ENCODE peak calls at places on chromosomes 16 and 17, in nine cellular contexts. I is MV-4-11; J is ureter; D is stimulated activated CD4-positive, alpha-beta T cell treated with anti-CD3 and anti-CD28 coated beads, Interleukin-4, amount 100 ng/mL, for 4 hours; F is memory B cell; U is bronchial epithelial cell; N is GM10248; L is iris pigment epithelial cell; P is posterior cingulate gyrus. O is an unnamed sample.

GRCh38 chr17:68497885-68498319 is 14.3 kb upstream of the PRKAR1A start:
- DNase-seq in N (peak; percentile 82), J (no peak), L (no peak), P (no peak), F (peak; percentile 68), D (no peak), I (peak; percentile 95), U (no peak), O (no peak)

GRCh38 chr17:42271277-42271922 is 4.8 kb downstream of the STAT5B start:
- DNase-seq in I (no peak), L (no peak), N (no peak), F (no peak), U (no peak), P (no peak), D (no peak), J (no peak), O (no peak)

GRCh38 chr17:68734911-68735310 is 133.7 kb upstream of the FAM20A start:
- DNase-seq in U (no peak), D (no peak), J (no peak), I (no peak), L (no peak), P (no peak), N (no peak), F (no peak), O (no peak)

GRCh38 chr17:14316131-14316854 is 15.4 kb downstream of the HS3ST3B1 start:
- DNase-seq in D (no peak), N (no peak), F (no peak), J (no peak), P (no peak), U (no peak), L (peak; percentile 87), I (peak; percentile 30), O (no peak)

GRCh38 chr16:77920984-77921383 is 101.4 kb upstream of the CLEC3A start:
- DNase-seq in U (no peak), I (no peak), D (no peak), F (no peak), L (no peak), N (no peak), P (no peak), J (no peak), O (no peak)

GRCh38 chr17:10156579-10157488 is 41.6 kb downstream of the GAS7 start:
- DNase-seq in N (peak; percentile 83), L (no peak), D (no peak), I (peak; percentile 99), J (no peak), P (no peak), F (peak; percentile 9), U (no peak), O (peak; percentile 40)

GRCh38 chr17:57045868-57046671 is 39.0 kb upstream of the AKAP1 start:
- DNase-seq in L (no peak), D (peak; percentile 23), N (peak; percentile 67), I (no peak), J (no peak), U (no peak), P (no peak), F (peak; percentile 28), O (peak; percentile 16)

GRCh38 chr17:81290230-81290629 is 4.9 kb downstream of the SLC38A10 start:
- DNase-seq in J (no peak), D (no peak), F (no peak), N (no peak), P (no peak), I (no peak), L (no peak), U (no peak), O (no peak)

GRCh38 chr17:13864551-13864950 is 204.8 kb upstream of the COX10 start:
- DNase-seq in F (no peak), D (no peak), U (peak; percentile 10), P (no peak), I (peak; percentile 87), J (no peak), N (no peak), L (peak; percentile 76), O (no peak)

GRCh38 chr16:88390265-88390664 is 7.5 kb downstream of the ZNF469 start:
- DNase-seq in U (no peak), I (no peak), J (no peak), P (no peak), L (no peak), N (no peak), F (no peak), D (no peak), O (no peak)

GRCh38 chr17:42190491-42191180 is 3.7 kb downstream of the GHDC start:
- DNase-seq in F (no peak), L (no peak), I (no peak), N (no peak), P (no peak), D (no peak), J (no peak), U (no peak), O (no peak)

GRCh38 chr17:74305865-74306654 is 20.0 kb upstream of the KIF19 start:
- DNase-seq in I (peak; percentile 91), N (no peak), U (peak; percentile 29), F (no peak), J (no peak), P (no peak), D (no peak), L (no peak), O (peak; percentile 29)

GRCh38 chr16:55257971-55258613 is 65.9 kb upstream of the IRX6 start:
- DNase-seq in J (peak; percentile 51), U (peak; percentile 57), F (no peak), I (peak; percentile 59), D (no peak), N (peak; percentile 29), P (no peak), L (peak; percentile 17), O (no peak)

GRCh38 chr16:14121872-14122271 is 50.8 kb downstream of the MRTFB start:
- DNase-seq in L (no peak), U (no peak), D (no peak), J (no peak), F (no peak), I (no peak), P (no peak), N (no peak), O (no peak)

GRCh38 chr17:79952265-79952877 is 83.3 kb downstream of the TBC1D16 start:
- DNase-seq in P (no peak), J (no peak), U (no peak), L (no peak), I (no peak), N (no peak), D (no peak), F (no peak), O (no peak)

GRCh38 chr17:14205992-14206461 is 30.6 kb downstream of the CDRT15 start:
- DNase-seq in J (peak; percentile 54), P (no peak), D (peak; percentile 77), L (no peak), I (no peak), N (no peak), U (peak; percentile 95), F (no peak), O (no peak)

GRCh38 chr16:24070851-24071250 is 185.3 kb upstream of the CACNG3 start:
- DNase-seq in P (no peak), L (peak; percentile 24), U (no peak), D (peak; percentile 10), F (peak; percentile 30), N (peak; percentile 65), J (no peak), I (peak; percentile 57), O (no peak)

GRCh38 chr17:79027925-79028491 is 4.0 kb downstream of the C1QTNF1 start:
- DNase-seq in N (no peak), P (no peak), F (no peak), L (no peak), J (no peak), I (no peak), D (no peak), U (no peak), O (no peak)

GRCh38 chr17:16304832-16305231 is 48.4 kb downstream of the CENPV start:
- DNase-seq in D (no peak), I (peak; percentile 9), U (peak; percentile 23), J (no peak), N (peak; percentile 20), L (peak; percentile 45), P (no peak), F (no peak), O (no peak)